ENCODE peak calls at places on chromosomes 11 and 22, in seven cellular contexts. P is T47D, H is NCI-H1105, A is DMS153, O is brain pericyte, R is GM12892, K is HuH-7. B is an unnamed sample.

GRCh38 chr11:35734669-35735068 is 72.1 kb downstream of the TRIM44 start:
- DNase-seq in O (no peak), K (no peak), A (no peak), H (no peak), P (no peak), R (no peak), B (no peak)

GRCh38 chr22:46538816-46539163 is 1.4 kb upstream of the CELSR1 start:
- DNase-seq in R (no peak), K (no peak), H (no peak), O (no peak), A (no peak), P (no peak), B (no peak)

GRCh38 chr22:46390652-46391301 is 55.3 kb downstream of the TRMU start:
- DNase-seq in R (no peak), A (peak), O (peak), K (no peak), P (no peak), H (no peak), B (no peak)

GRCh38 chr11:62149986-62150886 is 26.4 kb downstream of the INCENP start:
- DNase-seq in O (no peak), A (no peak), P (no peak), K (no peak), R (no peak), H (no peak), B (no peak)

GRCh38 chr11:126268361-126268707 is 361 bp downstream of the SRPRA start:
- DNase-seq in A (no peak), R (no peak), K (peak), H (no peak), O (no peak), P (peak), B (no peak)

GRCh38 chr11:62477927-62478326 is 59.1 kb downstream of the SCGB1A1 start:
- DNase-seq in A (no peak), R (no peak), O (no peak), H (no peak), K (no peak), P (no peak), B (no peak)

GRCh38 chr11:23423656-23424055 is 563.4 kb upstream of the CCDC179 start:
- DNase-seq in A (peak), R (no peak), O (no peak), P (no peak), H (no peak), K (no peak), B (no peak)

GRCh38 chr11:121299417-121299816 is 6.8 kb downstream of the SC5D start:
- DNase-seq in K (no peak), P (no peak), A (no peak), O (no peak), R (no peak), H (no peak), B (no peak)

GRCh38 chr11:59551651-59552521 is 40.5 kb downstream of the OR4D9 start:
- DNase-seq in P (no peak), R (no peak), K (no peak), H (no peak), O (peak), A (no peak), B (no peak)

GRCh38 chr11:117435296-117435695 is 107.6 kb downstream of the CEP164 start:
- DNase-seq in H (no peak), R (no peak), A (no peak), P (no peak), K (no peak), O (no peak), B (no peak)

GRCh38 chr11:60777572-60777971 is 7.6 kb upstream of the MS4A10 start:
- DNase-seq in R (no peak), A (no peak), O (no peak), H (no peak), K (no peak), P (no peak), B (no peak)

GRCh38 chr11:110196241-110196754 is 100.1 kb downstream of the RDX start:
- DNase-seq in R (no peak), P (no peak), K (no peak), A (no peak), H (no peak), O (no peak), B (no peak)

GRCh38 chr11:62850911-62851806 is 11.8 kb upstream of the WDR74 start:
- DNase-seq in P (no peak), R (no peak), O (no peak), A (no peak), H (peak), K (no peak), B (no peak)

GRCh38 chr11:108787105-108787504 is 122.2 kb downstream of the DDX10 start:
- DNase-seq in P (no peak), A (no peak), O (no peak), K (no peak), R (no peak), H (no peak), B (no peak)

GRCh38 chr22:43004362-43005035 is 10.4 kb downstream of the PACSIN2 start:
- DNase-seq in R (no peak), P (no peak), K (no peak), O (no peak), H (no peak), A (no peak), B (no peak)

GRCh38 chr11:79439893-79440450 is 858 bp downstream of the TENM4 start:
- DNase-seq in O (no peak), R (peak), K (no peak), A (no peak), P (no peak), H (peak), B (no peak)

B was measured in upper lobe of left lung.